ENCODE peak calls at places on chromosomes 4 and X, in eight cellular contexts. Z, T, I, F, W, E, M and R are unnamed samples.

GRCh38 chr4:47668810-47669408 is 169.0 kb downstream of the CORIN start:
- DNase-seq in Z (peak; percentile 31), I (no peak), M (no peak), W (no peak), F (peak; percentile 56), T (peak; percentile 72), E (no peak), R (no peak)

GRCh38 chrX:2628751-2629315 is 62.3 kb upstream of the CD99 start:
- DNase-seq in T (no peak), E (no peak), I (no peak), F (no peak), Z (no peak), W (no peak), M (no peak), R (no peak)

GRCh38 chr4:93617596-93617995 is 211.0 kb upstream of the ATOH1 start:
- DNase-seq in W (no peak), Z (no peak), F (no peak), E (no peak), T (no peak), I (no peak), M (no peak), R (no peak)

GRCh38 chrX:1463581-1464281 is 11.0 kb upstream of the ASMTL start:
- DNase-seq in Z (no peak), I (peak; percentile 25), F (no peak), W (peak; percentile 25), T (no peak), E (no peak), M (peak; percentile 3), R (peak; percentile 63)

GRCh38 chrX:30589146-30589888 is 11.8 kb upstream of the TASL start:
- DNase-seq in W (no peak), T (no peak), F (no peak), M (no peak), Z (no peak), I (no peak), E (no peak), R (no peak)

GRCh38 chr4:5203925-5204324 is 152.6 kb downstream of the STK32B start:
- DNase-seq in T (no peak), I (no peak), M (no peak), E (no peak), Z (no peak), W (no peak), F (no peak), R (no peak)

GRCh38 chr4:122830392-122831095 is 3.9 kb downstream of the FGF2 start:
- DNase-seq in T (peak; percentile 71), M (no peak), F (no peak), W (no peak), E (no peak), I (peak; percentile 71), Z (no peak), R (no peak)

GRCh38 chr4:110361921-110362320 is 114.0 kb upstream of the ENPEP start:
- DNase-seq in M (no peak), W (no peak), F (no peak), Z (no peak), I (no peak), E (no peak), T (peak; percentile 85), R (no peak)

GRCh38 chr4:140069068-140069467 is 84.9 kb downstream of the MAML3 start:
- DNase-seq in W (no peak), F (no peak), I (no peak), E (no peak), T (peak; percentile 75), Z (no peak), M (no peak), R (no peak)

GRCh38 chr4:54427826-54428225 is 198.7 kb downstream of the PDGFRA start:
- DNase-seq in I (no peak), Z (no peak), W (no peak), F (no peak), M (no peak), T (no peak), E (no peak), R (no peak)

GRCh38 chr4:94690851-94691254 is 66.9 kb upstream of the BMPR1B start:
- DNase-seq in W (no peak), E (no peak), Z (no peak), I (no peak), F (no peak), M (no peak), T (no peak), R (no peak)

GRCh38 chrX:134459683-134460004 is 321 bp upstream of the HPRT1 start:
- DNase-seq in Z (no peak), M (no peak), W (no peak), T (no peak), E (no peak), F (peak; percentile 44), I (no peak), R (no peak)

GRCh38 chrX:281166-281999 is at the start of gene PLCXD1:
- DNase-seq in T (peak; percentile 46), W (peak; percentile 76), F (no peak), E (peak; percentile 90), M (peak; percentile 45), Z (peak; percentile 85), I (peak; percentile 52), R (peak; percentile 59)

GRCh38 chr4:159248383-159249178 is 145.7 kb downstream of the RAPGEF2 start:
- DNase-seq in Z (no peak), W (no peak), T (peak; percentile 84), M (no peak), F (peak; percentile 53), E (no peak), I (no peak), R (no peak)

GRCh38 chr4:88146891-88147290 is 11.5 kb downstream of the ABCG2 start:
- DNase-seq in F (no peak), E (no peak), M (no peak), T (no peak), Z (no peak), W (no peak), I (no peak), R (no peak)

GRCh38 chr4:15343000-15343399 is 84.8 kb upstream of the C1QTNF7 start:
- DNase-seq in I (no peak), E (no peak), Z (no peak), M (no peak), F (no peak), T (no peak), W (no peak), R (no peak)

GRCh38 chrX:44343412-44343942 is at the start of gene EFHC2:
- DNase-seq in E (peak; percentile 47), T (peak; percentile 51), F (peak; percentile 1), W (peak; percentile 88), M (no peak), Z (no peak), I (peak; percentile 63), R (no peak)

GRCh38 chrX:39935414-39936064 is 162.2 kb downstream of the BCOR start:
- DNase-seq in M (no peak), T (no peak), F (no peak), Z (no peak), E (no peak), I (no peak), W (no peak), R (no peak)

GRCh38 chrX:39928704-39929439 is 168.9 kb downstream of the BCOR start:
- DNase-seq in E (no peak), I (no peak), W (no peak), Z (no peak), M (no peak), T (no peak), F (no peak), R (no peak)

GRCh38 chrX:39931554-39932282 is 166.0 kb downstream of the BCOR start:
- DNase-seq in E (no peak), W (no peak), Z (no peak), I (no peak), T (peak; percentile 64), F (no peak), M (no peak), R (no peak)

GRCh38 chrX:39927380-39927779 is 170.4 kb downstream of the BCOR start:
- DNase-seq in W (no peak), Z (no peak), F (no peak), I (no peak), T (no peak), M (no peak), E (no peak), R (no peak)

DNA sequence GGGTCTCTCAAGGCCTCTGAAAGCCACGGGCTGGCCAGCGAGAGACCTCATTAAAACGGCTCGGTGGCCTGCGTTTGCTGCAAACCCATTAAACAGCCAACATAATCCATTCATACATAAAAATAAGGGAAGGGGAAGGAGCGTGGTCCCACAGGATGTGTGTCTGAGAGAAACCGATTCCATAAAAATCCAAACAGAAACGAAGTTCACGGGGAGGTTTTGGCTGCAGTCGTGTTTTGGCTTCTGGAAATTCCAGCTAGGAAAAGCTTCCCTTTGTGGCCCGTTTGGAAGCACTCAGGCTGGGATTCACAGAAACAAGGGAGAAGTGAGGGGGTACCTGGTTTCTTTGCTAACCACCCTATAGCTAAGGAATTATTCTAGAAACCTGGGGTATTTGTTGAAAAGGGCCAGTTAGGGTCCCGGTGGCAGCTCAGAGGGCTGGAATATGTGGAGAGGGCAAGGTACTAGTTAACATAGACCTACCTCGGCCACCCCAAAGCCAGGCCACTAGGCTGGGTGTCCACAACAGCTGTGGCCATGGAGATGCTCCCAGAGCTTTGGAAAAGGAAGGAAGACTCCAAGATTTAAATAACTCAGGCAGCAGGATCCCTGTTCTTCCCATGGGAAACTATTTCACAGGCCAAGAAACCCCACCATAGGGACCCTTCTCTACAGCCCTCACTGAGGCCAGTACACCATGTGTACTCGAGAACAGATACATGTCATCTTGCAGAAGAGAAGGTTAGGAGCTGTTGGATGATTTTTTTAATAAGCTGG is 166.8 kb downstream of the BCOR start:
- DNase-seq in E (no peak), T (no peak), M (no peak), Z (no peak), W (no peak), I (no peak), F (no peak), R (no peak)
- TF ChIP-seq CTCF in E (no peak), T (no peak), M (no peak), Z (no peak), W (no peak), I (no peak), F (no peak), R (no peak)

GRCh38 chr4:114057746-114058145 is 78.3 kb upstream of the ARSJ start:
- DNase-seq in F (no peak), M (no peak), T (no peak), W (no peak), E (no peak), Z (no peak), I (no peak), R (no peak)
- TF ChIP-seq CTCF in F (no peak), M (no peak), T (no peak), W (no peak), E (no peak), Z (no peak), I (no peak), R (no peak)

DNA sequence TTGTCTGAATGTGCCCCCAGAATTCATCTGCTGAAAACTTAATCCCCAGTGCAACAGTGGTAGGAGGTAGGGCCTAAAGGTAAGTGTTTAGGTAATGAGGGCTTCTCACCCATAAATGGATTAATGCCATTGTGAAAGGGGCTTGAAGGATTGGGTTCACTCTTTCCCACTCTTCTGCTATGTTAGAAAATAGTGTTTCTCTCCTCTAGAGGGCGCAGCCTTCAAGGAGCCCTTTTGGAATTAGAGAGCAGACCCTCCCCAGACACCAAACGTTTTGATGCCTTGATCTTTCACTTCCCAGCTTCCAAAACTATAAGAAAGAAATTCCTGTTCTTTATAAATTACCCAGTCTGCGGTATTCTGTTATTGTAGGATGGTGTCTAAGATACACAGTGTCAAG is 706.4 kb downstream of the SMARCA1 start:
- DNase-seq in I (no peak), W (no peak), T (no peak), M (no peak), F (no peak), E (peak; percentile 9), Z (no peak), R (no peak)
- TF ChIP-seq CTCF in I (no peak), W (no peak), T (no peak), M (peak; percentile 60), F (no peak), E (peak; percentile 33), Z (peak; percentile 58), R (peak; percentile 65)

GRCh38 chr4:75940692-75941253 is at the start of gene NAAA:
- DNase-seq in I (peak; percentile 92), T (peak; percentile 58), W (peak; percentile 98), E (peak; percentile 81), Z (peak; percentile 92), F (peak; percentile 81), M (peak; percentile 93), R (peak; percentile 91)
- TF ChIP-seq CTCF in I (no peak), T (no peak), W (peak; percentile 50), E (no peak), Z (peak; percentile 72), F (no peak), M (peak; percentile 61), R (no peak)